ENCODE peak calls at places on chromosome 4, in five cellular contexts. A is testis, D is tibial artery, H is neuronal stem cell, R is HCT116. I is an unnamed sample.

GRCh38 chr4:111780965-111781364 is 364.3 kb upstream of the FAM241A start:
- DNase-seq in A (no peak), R (no peak), D (no peak), H (no peak), I (no peak)

GRCh38 chr4:5125326-5125725 is 74.0 kb downstream of the STK32B start:
- DNase-seq in D (no peak), A (no peak), R (no peak), H (no peak), I (peak)

GRCh38 chr4:172356002-172356401 is 542.8 kb downstream of the GALNTL6 start:
- DNase-seq in A (no peak), R (no peak), H (no peak), D (no peak), I (peak)

GRCh38 chr4:77712675-77713074 is 106.5 kb downstream of the CNOT6L start:
- DNase-seq in H (no peak), A (no peak), R (no peak), D (no peak), I (no peak)

GRCh38 chr4:61540944-61541343 is 340.8 kb downstream of the ADGRL3 start:
- DNase-seq in R (no peak), H (no peak), A (no peak), D (no peak), I (no peak)

GRCh38 chr4:180500146-180500545 is 1743.1 kb upstream of the TENM3 start:
- DNase-seq in R (no peak), H (no peak), D (no peak), A (no peak), I (peak)

GRCh38 chr4:87497141-87497540 is 32.0 kb downstream of the SPARCL1 start:
- DNase-seq in A (peak), H (no peak), D (no peak), R (no peak), I (peak)

GRCh38 chr4:613126-613525 is 12.2 kb upstream of the PDE6B start:
- DNase-seq in R (no peak), A (no peak), H (no peak), D (peak), I (no peak)

GRCh38 chr4:12978310-12978709 is 505.8 kb downstream of the RAB28 start:
- DNase-seq in R (no peak), H (no peak), D (no peak), A (no peak), I (no peak)

GRCh38 chr4:86359944-86360478 is at the start of gene MAPK10:
- DNase-seq in H (peak), A (peak), R (no peak), D (peak), I (peak)

GRCh38 chr4:130600706-130601105 is 1504.8 kb downstream of the C4orf33 start:
- DNase-seq in H (no peak), D (no peak), A (no peak), R (no peak), I (peak)

GRCh38 chr4:78775278-78776030 is 696 bp upstream of the BMP2K start:
- DNase-seq in D (peak), R (peak), H (peak), A (peak), I (peak)

GRCh38 chr4:2135083-2135482 is 76.0 kb downstream of the NAT8L start:
- DNase-seq in A (no peak), R (no peak), H (no peak), D (no peak), I (peak)

GRCh38 chr4:56289934-56290333 is 97.4 kb downstream of the AASDH start:
- DNase-seq in A (no peak), D (no peak), H (no peak), R (no peak), I (no peak)

GRCh38 chr4:108043536-108043935 is 53.8 kb downstream of the HADH start:
- DNase-seq in H (peak), A (no peak), D (no peak), R (no peak), I (no peak)

GRCh38 chr4:77931452-77932135 is 69.0 kb downstream of the MRPL1 start:
- DNase-seq in H (no peak), R (no peak), D (no peak), A (no peak), I (no peak)

GRCh38 chr4:8274772-8275241 is 5.3 kb downstream of the HTRA3 start:
- DNase-seq in D (peak), H (peak), R (no peak), A (peak), I (peak)

GRCh38 chr4:80492761-80493160 is 157.2 kb downstream of the CFAP299 start:
- DNase-seq in R (no peak), A (no peak), D (no peak), H (no peak), I (no peak)

GRCh38 chr4:100428051-100428450 is 89.8 kb downstream of the EMCN start:
- DNase-seq in D (no peak), H (no peak), A (no peak), R (peak), I (peak)

GRCh38 chr4:181168406-181168805 is 1074.8 kb upstream of the TENM3 start:
- DNase-seq in A (no peak), D (no peak), H (no peak), R (no peak), I (no peak)

GRCh38 chr4:95761441-95761840 is 78.5 kb upstream of the PDHA2 start:
- DNase-seq in R (peak), A (no peak), H (no peak), D (no peak), I (peak)

GRCh38 chr4:1569461-1570151 is 114.5 kb downstream of the FAM53A start:
- DNase-seq in H (no peak), R (no peak), D (peak), A (no peak), I (no peak)

GRCh38 chr4:7067147-7067522 is 729 bp downstream of the GRPEL1 start:
- DNase-seq in H (no peak), A (no peak), D (peak), R (no peak), I (peak)

GRCh38 chr4:15158410-15159091 is 156.3 kb downstream of the CPEB2 start:
- DNase-seq in D (no peak), A (no peak), R (no peak), H (no peak), I (no peak)

DNA sequence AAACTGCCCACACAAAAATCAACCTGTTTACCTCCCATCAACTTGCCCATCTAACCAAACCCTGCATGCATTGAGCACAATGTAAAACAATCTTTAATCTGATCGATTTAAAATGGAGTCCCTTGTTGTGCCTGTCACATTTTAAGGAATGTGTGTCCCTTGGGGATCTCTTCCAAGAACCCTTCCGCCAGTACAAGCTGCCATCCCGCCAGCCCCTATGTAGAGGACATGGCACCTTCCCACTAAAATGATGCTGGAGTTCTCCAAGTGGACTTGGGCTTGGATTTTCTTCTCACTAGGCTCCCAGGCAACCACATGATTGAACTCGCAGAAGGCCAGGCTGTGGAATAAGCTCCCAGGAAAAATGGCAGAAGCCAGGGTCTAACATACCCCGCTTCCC is 45.8 kb upstream of the ENPP6 start:
- DNase-seq in D (no peak), R (no peak), H (no peak), A (no peak), I (no peak)
- H3K27ac ChIP-seq in D (no peak), R (no peak), H (no peak), A (no peak), I (no peak)

GRCh38 chr4:53507671-53508286 is 83.5 kb downstream of the LNX1 start:
- DNase-seq in D (peak), R (no peak), A (peak), H (no peak), I (peak)
- H3K4me3 ChIP-seq in D (peak), R (no peak), A (peak), H (no peak), I (peak)

GRCh38 chr4:139736257-139736626 is 70.6 kb downstream of the MGST2 start:
- DNase-seq in R (no peak), H (no peak), A (no peak), D (no peak), I (no peak)

GRCh38 chr4:139736661-139737060 is 71.0 kb downstream of the MGST2 start:
- DNase-seq in A (no peak), D (no peak), H (no peak), R (no peak), I (no peak)

GRCh38 chr4:139734875-139735380 is 69.3 kb downstream of the MGST2 start:
- DNase-seq in A (peak), H (peak), R (no peak), D (peak), I (peak)

GRCh38 chr4:139734201-139734874 is 68.7 kb downstream of the MGST2 start:
- DNase-seq in H (no peak), D (no peak), R (no peak), A (no peak), I (no peak)

GRCh38 chr4:139735381-139736256 is 70.0 kb downstream of the MGST2 start:
- DNase-seq in H (peak), A (peak), R (no peak), D (no peak), I (no peak)
- H3K27ac ChIP-seq in H (peak), A (peak), R (no peak), D (peak), I (no peak)

DNA sequence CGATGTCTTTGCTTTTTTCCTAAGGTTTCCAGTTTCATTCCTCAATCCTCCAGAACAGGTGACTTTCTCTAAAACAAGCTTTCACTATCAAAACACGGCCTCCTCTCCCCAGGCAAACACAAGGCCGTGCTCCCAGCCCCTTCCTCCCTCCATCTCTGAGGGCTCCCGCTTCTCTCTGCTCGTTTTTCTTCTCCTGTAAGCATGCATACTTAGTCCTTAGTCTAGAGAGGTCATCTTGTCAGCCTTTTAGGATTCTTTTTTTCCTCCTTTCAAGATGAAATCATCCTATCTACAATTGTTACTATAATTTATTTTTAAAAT is 18.7 kb downstream of the DCTD start:
- DNase-seq in A (no peak), H (no peak), R (no peak), D (no peak), I (no peak)
- H3K4me3 ChIP-seq in A (no peak), H (no peak), R (no peak), D (no peak), I (no peak)

GRCh38 chr4:185481390-185481789 is 9.9 kb upstream of the CCDC110 start:
- DNase-seq in D (no peak), A (no peak), H (no peak), R (no peak), I (no peak)

GRCh38 chr4:185480016-185480732 is 8.6 kb upstream of the CCDC110 start:
- DNase-seq in R (no peak), D (no peak), A (no peak), H (no peak), I (no peak)

GRCh38 chr4:185479507-185479971 is 8.0 kb upstream of the CCDC110 start:
- DNase-seq in D (no peak), H (no peak), R (no peak), A (no peak), I (no peak)
- H3K27ac ChIP-seq in D (peak), H (no peak), R (no peak), A (no peak), I (no peak)

DNA sequence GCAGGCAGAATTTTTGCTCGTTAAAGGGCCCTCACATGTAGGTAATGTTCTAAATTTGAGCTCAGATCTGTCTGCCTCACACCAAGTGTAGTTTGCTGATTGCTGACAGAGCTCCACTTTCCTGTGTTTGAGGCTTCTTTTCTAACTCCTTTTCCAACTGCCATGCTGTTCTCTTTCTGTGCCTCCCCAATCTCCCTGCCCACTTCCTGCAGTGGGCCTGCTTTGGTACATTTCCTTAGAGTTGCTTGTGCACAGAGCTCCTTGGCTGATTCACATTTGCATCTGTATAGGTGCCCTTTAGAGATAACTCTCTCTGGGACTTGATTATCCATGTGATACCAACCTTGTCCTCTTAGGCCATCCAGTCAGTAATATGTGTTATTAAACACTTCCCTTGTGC is 4.5 kb downstream of the MED28 start:
- DNase-seq in A (no peak), H (no peak), D (no peak), R (no peak), I (no peak)
- H3K4me3 ChIP-seq in A (no peak), H (no peak), D (no peak), R (no peak), I (no peak)

GRCh38 chr4:3196670-3197359 is 52.1 kb upstream of the MSANTD1 start:
- DNase-seq in A (no peak), H (no peak), D (no peak), R (no peak), I (no peak)
- H3K27ac ChIP-seq in A (no peak), H (no peak), D (no peak), R (no peak), I (no peak)